ENCODE peak calls at places on chromosomes 13 and 19, in four cellular contexts. One of them, this sample, is unnamed.

GRCh38 chr19:15448778-15449619 is 757 bp downstream of the WIZ start:
- DNase-seq in SK-N-SH: peak
- DNase-seq in K562: no peak
- DNase-seq in GM12878: no peak
- DNase-seq in this sample: no peak

GRCh38 chr19:52665047-52665446 is 26.9 kb upstream of the ZNF83 start:
- DNase-seq in SK-N-SH: no peak
- DNase-seq in GM12878: no peak
- DNase-seq in K562: peak
- DNase-seq in this sample: no peak

GRCh38 chr13:65606622-65607021 is 1623.5 kb downstream of the PCDH9 start:
- DNase-seq in GM12878: no peak
- DNase-seq in SK-N-SH: no peak
- DNase-seq in K562: no peak
- DNase-seq in this sample: no peak

GRCh38 chr19:9054768-9055167 is 32.1 kb upstream of the OR1M1 start:
- DNase-seq in GM12878: no peak
- DNase-seq in SK-N-SH: no peak
- DNase-seq in K562: no peak
- DNase-seq in this sample: no peak

GRCh38 chr19:58352760-58353671 is at the start of gene A1BG:
- DNase-seq in GM12878: no peak
- DNase-seq in SK-N-SH: no peak
- DNase-seq in K562: no peak
- DNase-seq in this sample: no peak

GRCh38 chr13:47611664-47612288 is 389.3 kb downstream of the SUCLA2 start:
- DNase-seq in GM12878: no peak
- DNase-seq in K562: no peak
- DNase-seq in SK-N-SH: no peak
- DNase-seq in this sample: no peak

GRCh38 chr13:76854894-76855293 is 31.3 kb downstream of the KCTD12 start:
- DNase-seq in GM12878: no peak
- DNase-seq in SK-N-SH: no peak
- DNase-seq in K562: no peak
- DNase-seq in this sample: no peak

GRCh38 chr13:31982540-31982939 is 49.0 kb upstream of the FRY start:
- DNase-seq in GM12878: no peak
- DNase-seq in K562: no peak
- DNase-seq in SK-N-SH: peak
- DNase-seq in this sample: peak

GRCh38 chr13:99432637-99433542 is 68.4 kb upstream of the TM9SF2 start:
- DNase-seq in GM12878: peak
- DNase-seq in K562: no peak
- DNase-seq in SK-N-SH: no peak
- DNase-seq in this sample: peak

GRCh38 chr13:112172641-112173171 is 105.8 kb downstream of the SOX1 start:
- DNase-seq in K562: no peak
- DNase-seq in GM12878: no peak
- DNase-seq in SK-N-SH: no peak
- DNase-seq in this sample: no peak

GRCh38 chr13:97333983-97334382 is 100.0 kb upstream of the RAP2A start:
- DNase-seq in SK-N-SH: no peak
- DNase-seq in GM12878: no peak
- DNase-seq in K562: no peak
- DNase-seq in this sample: no peak

GRCh38 chr19:2315818-2316353 is 7.9 kb upstream of the LINGO3 start:
- DNase-seq in K562: peak
- DNase-seq in SK-N-SH: peak
- DNase-seq in GM12878: no peak
- DNase-seq in this sample: peak

GRCh38 chr13:110921209-110921608 is 6.3 kb upstream of the ANKRD10 start:
- DNase-seq in K562: no peak
- DNase-seq in GM12878: no peak
- DNase-seq in SK-N-SH: no peak
- DNase-seq in this sample: no peak

GRCh38 chr19:11382898-11383705 is 1.0 kb downstream of the EPOR start:
- DNase-seq in GM12878: no peak
- DNase-seq in K562: peak
- DNase-seq in SK-N-SH: peak
- DNase-seq in this sample: peak

GRCh38 chr19:38690832-38691231 is 43.4 kb downstream of the ACTN4 start:
- DNase-seq in SK-N-SH: no peak
- DNase-seq in GM12878: no peak
- DNase-seq in K562: no peak
- DNase-seq in this sample: no peak

GRCh38 chr19:39030854-39031367 is 1.4 kb downstream of the FBXO27 start:
- DNase-seq in SK-N-SH: no peak
- DNase-seq in GM12878: no peak
- DNase-seq in K562: no peak
- DNase-seq in this sample: peak

GRCh38 chr19:12881172-12881808 is at the start of gene DNASE2:
- DNase-seq in GM12878: peak
- DNase-seq in K562: peak
- DNase-seq in SK-N-SH: peak
- DNase-seq in this sample: peak

DNA sequence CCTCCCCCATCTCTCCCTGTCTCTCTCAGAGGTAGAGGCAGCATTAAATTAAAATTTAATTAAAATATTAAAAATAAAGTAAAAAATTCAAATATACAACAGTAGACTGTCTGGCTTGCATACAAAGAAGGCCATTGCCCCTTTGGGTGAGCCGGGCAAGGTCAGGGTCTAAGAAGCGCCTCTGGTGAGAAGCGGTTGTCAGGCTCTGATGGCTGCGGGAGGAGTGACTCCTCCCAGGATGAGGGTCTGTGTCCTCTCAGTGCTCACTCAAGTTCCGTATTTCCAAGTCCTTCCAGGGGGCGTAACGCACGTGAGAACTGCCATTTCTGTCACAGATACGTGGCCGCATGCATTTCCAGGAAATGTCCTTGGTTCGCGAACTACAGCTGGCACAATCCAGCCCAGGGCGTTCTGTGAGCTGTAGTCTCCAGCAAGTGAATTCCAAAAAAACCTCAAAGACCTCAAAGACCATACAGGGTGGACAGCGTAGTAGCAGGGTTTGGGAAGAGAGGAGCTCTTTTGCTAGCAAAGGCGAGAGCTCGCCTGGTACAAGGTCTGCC is 697 bp upstream of the ZNF181 start:
- DNase-seq in GM12878: no peak
- DNase-seq in K562: peak
- DNase-seq in SK-N-SH: peak
- DNase-seq in this sample: peak
- TF ChIP-seq NFIC in GM12878: no peak
- TF ChIP-seq NFIC in K562: no peak
- TF ChIP-seq NFIC in SK-N-SH: no peak
- TF ChIP-seq NFIC in this sample: no peak

DNA sequence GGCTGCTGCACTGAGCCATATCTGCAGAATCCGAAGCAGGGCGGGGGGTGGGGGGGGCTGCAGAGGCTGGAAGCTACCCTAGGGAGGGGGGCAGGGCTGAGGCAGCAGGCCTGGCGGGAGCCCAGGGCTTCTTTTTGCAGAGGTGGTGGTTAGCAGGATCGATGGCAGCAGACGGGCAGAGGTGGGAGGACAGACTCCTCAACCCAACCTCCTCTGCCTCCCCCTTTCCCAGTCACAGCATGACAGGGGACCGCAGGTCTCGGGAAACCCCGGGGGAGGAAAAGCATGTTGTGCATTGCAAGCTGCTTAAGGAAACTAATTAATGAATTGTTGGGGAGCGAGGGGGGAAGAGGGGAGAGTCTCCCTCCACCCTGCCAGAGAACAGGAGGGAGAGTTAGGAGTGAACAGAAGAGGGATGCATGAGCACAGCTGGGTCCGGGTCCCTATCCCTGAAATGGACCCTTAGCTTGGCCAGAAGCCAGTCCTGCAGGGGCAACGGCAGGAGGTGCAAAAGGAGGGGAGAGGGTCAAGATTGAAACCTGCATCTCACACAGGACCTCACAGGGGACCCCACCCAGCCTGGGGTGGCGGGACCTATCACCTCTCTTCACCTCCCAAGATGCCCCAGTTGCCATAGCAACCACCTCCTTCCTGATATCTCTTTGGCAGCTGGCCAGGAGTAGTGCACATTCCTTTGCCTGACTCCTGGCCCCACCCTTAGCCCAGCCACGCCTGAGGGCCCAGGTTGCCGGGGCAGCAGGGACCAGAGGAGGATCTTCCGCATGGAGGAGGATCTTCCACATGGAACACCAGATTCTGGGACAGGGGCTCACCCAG is 1.8 kb downstream of the FXYD7 start:
- DNase-seq in SK-N-SH: no peak
- DNase-seq in GM12878: no peak
- DNase-seq in K562: peak
- DNase-seq in this sample: no peak
- TF ChIP-seq NFIC in SK-N-SH: no peak
- TF ChIP-seq NFIC in GM12878: no peak
- TF ChIP-seq NFIC in K562: peak
- TF ChIP-seq NFIC in this sample: no peak

DNA sequence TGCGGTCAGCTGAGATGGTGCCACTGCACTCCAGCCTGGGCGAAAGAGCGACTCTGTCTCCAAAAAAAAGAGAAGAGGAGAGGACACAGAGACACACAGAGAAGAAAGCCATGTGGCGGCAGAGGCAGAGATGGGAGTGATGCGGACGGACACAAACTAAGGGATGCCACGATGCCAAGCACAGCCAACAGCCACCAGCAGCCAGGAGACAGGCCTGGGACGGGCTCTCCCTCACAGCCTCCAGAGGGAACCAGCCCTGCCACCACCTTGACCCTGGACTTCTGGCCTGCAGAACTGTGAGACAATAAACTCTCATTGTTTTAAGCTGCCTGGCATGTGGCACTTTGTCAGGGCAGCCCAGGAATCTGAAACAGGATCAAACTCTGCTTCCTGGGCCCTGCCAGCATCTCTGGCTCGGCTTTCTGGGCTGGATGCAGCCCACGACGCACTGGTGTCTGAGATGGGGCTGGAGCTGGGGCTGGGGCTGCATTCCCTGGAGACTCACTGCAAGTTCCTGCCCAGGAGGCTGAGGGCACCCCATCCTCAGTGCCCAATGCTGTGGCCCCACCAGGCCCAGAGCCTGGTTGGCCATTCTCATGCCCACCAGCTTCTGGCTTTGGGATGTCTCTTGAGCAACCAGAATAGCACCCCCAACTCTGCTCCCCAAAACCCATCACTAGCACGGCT is 3.0 kb downstream of the F2RL3 start:
- DNase-seq in SK-N-SH: no peak
- DNase-seq in GM12878: no peak
- DNase-seq in K562: no peak
- DNase-seq in this sample: peak
- TF ChIP-seq NFIC in SK-N-SH: no peak
- TF ChIP-seq NFIC in GM12878: no peak
- TF ChIP-seq NFIC in K562: no peak
- TF ChIP-seq NFIC in this sample: no peak

DNA sequence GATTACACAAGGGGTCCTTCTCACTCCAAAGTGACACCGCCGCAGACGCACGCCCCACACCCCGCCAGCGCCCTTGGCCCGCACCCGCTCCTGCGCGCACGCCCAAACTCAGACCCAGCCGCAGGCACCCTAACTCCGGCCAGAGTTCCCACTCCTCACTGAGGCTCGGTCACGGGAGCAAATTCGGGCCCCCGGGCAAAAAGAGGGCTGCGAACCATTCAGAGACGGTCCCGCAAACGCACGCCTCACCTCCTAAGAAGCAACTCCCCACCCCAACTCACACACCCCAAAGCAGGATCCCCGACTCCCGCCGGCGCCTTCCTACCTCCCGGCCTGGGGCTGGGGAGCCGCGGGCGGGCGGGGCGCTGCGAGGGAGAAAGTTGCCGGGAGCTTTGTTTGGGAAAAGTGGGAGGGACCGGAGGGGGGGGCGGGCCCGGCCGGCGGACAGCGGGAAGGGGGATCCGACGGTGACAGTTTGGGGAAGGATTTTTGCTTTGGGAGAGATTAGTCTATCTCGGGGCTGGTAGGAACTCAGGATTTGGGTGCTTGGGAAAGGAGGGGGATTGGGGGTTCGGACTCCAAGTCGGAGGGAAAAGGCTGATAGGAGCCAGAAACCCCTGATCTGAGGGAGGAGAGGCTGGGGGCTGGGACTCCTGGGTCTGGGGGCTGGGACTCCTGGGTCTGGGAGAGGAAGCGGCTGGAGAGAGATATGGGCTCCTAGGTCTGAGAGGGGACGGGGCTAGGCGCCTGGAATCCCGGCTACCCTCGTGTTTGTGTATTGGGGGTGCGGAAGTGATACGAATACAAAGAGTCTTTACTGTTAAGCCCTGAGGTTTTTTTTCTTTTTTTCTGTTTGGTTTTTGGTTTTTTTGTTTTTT is at the start of gene TEAD2:
- DNase-seq in K562: peak
- DNase-seq in GM12878: no peak
- DNase-seq in SK-N-SH: peak
- DNase-seq in this sample: peak
- TF ChIP-seq NFIC in K562: no peak
- TF ChIP-seq NFIC in GM12878: no peak
- TF ChIP-seq NFIC in SK-N-SH: no peak
- TF ChIP-seq NFIC in this sample: no peak

GRCh38 chr19:7850429-7850819 is 20.4 kb downstream of the EVI5L start:
- DNase-seq in GM12878: no peak
- DNase-seq in SK-N-SH: peak
- DNase-seq in K562: no peak
- DNase-seq in this sample: no peak
- TF ChIP-seq NFIC in GM12878: no peak
- TF ChIP-seq NFIC in SK-N-SH: no peak
- TF ChIP-seq NFIC in K562: no peak
- TF ChIP-seq NFIC in this sample: no peak

DNA sequence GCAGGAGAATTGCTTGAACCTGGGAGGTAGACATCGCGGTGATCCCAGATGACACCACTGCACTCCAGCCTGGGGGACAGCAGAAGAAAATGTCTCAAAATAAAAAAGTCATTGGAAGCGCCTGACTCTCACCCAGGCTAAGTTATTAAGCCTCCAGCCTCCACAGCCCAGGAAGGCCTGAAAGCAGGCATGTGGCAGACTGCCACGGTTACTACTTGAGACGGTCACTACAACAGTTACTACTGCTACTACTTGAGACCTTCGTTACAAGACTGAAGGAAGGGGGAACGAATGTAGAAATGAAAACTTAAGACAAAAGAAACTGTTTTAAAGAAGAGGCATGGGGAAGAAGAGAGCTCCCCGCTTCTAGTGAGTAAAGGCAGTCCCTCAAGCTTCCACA is 9.6 kb downstream of the PRR22 start:
- DNase-seq in GM12878: no peak
- DNase-seq in K562: no peak
- DNase-seq in SK-N-SH: no peak
- DNase-seq in this sample: no peak
- TF ChIP-seq NFIC in GM12878: no peak
- TF ChIP-seq NFIC in K562: no peak
- TF ChIP-seq NFIC in SK-N-SH: no peak
- TF ChIP-seq NFIC in this sample: no peak

This sample was measured in HepG2.